ENCODE peak calls at places on chromosomes 11 and 22, in eight cellular contexts. R is C1 segment of cervical spinal cord; Q is stimulated activated naive B cell treated with anti-CD40 and anti-IgM and Interleukin-4, amounts not matched to agents 10 μg/mL and 1 μg/mL and 100 μg/mL, for 72 hours; A is GM03348; F is central memory CD8-positive, alpha-beta T cell; N is stimulated activated CD4-positive, alpha-beta T cell treated with anti-CD3 and anti-CD28 coated beads, Interleukin-1b, Interleukin-23, amount 100 ng/mL, for 1 hour; W is stimulated activated CD8-positive, alpha-beta memory T cell treated with anti-CD3 and anti-CD28 coated beads, Interleukin-4, amount 100 ng/mL, for 1 hour; E is cardiac muscle cell. H is an unnamed sample.

GRCh38 chr11:76658231-76658630 is 12.3 kb downstream of the LRRC32 start:
- DNase-seq in R (no peak), Q (no peak), A (no peak), F (no peak), N (no peak), W (no peak), E (no peak), H (no peak)

GRCh38 chr11:1090600-1091331 is 16.1 kb downstream of the MUC2 start:
- DNase-seq in R (no peak), Q (no peak), A (no peak), F (no peak), N (no peak), W (no peak), E (no peak), H (no peak)

GRCh38 chr11:76670475-76671235 is at the start of gene LRRC32:
- DNase-seq in R (no peak), Q (peak), A (peak), F (no peak), N (peak), W (no peak), E (peak), H (peak)

GRCh38 chr22:30344447-30345200 is 12.1 kb downstream of the SF3A1 start:
- DNase-seq in R (no peak), Q (no peak), A (no peak), F (no peak), N (no peak), W (no peak), E (no peak), H (no peak)

GRCh38 chr22:46934746-46935491 is 172.5 kb downstream of the TBC1D22A start:
- DNase-seq in R (no peak), Q (no peak), A (peak), F (no peak), N (no peak), W (no peak), E (peak), H (peak)

GRCh38 chr22:38142606-38143005 is 32.1 kb upstream of the BAIAP2L2 start:
- DNase-seq in R (no peak), Q (no peak), A (no peak), F (no peak), N (no peak), W (no peak), E (no peak), H (no peak)

GRCh38 chr22:26429458-26430238 is 588 bp downstream of the ASPHD2 start:
- DNase-seq in R (no peak), Q (no peak), A (peak), F (no peak), N (no peak), W (no peak), E (no peak), H (peak)

GRCh38 chr22:30947821-30948454 is 20.6 kb downstream of the MORC2 start:
- DNase-seq in R (no peak), Q (no peak), A (peak), F (no peak), N (no peak), W (no peak), E (peak), H (no peak)

GRCh38 chr11:65477271-65478029 is 21.4 kb upstream of the MALAT1 start:
- DNase-seq in R (peak), Q (peak), A (peak), F (peak), N (peak), W (peak), E (peak), H (peak)

GRCh38 chr11:20369816-20370215 is 6.3 kb downstream of the HTATIP2 start:
- DNase-seq in R (no peak), Q (no peak), A (no peak), F (no peak), N (no peak), W (no peak), E (no peak), H (no peak)

GRCh38 chr11:132715041-132715440 is 817.3 kb downstream of the OPCML start:
- DNase-seq in R (no peak), Q (no peak), A (peak), F (no peak), N (no peak), W (no peak), E (peak), H (no peak)

GRCh38 chr11:114061053-114062049 is 1.8 kb downstream of the ZBTB16 start:
- DNase-seq in R (no peak), Q (no peak), A (peak), F (no peak), N (no peak), W (no peak), E (peak), H (no peak)

GRCh38 chr22:49867303-49868250 is 13.9 kb downstream of the ZBED4 start:
- DNase-seq in R (no peak), Q (no peak), A (no peak), F (no peak), N (no peak), W (no peak), E (no peak), H (no peak)

GRCh38 chr11:62432695-62433094 is 13.9 kb downstream of the SCGB1A1 start:
- DNase-seq in R (no peak), Q (no peak), A (no peak), F (no peak), N (no peak), W (no peak), E (no peak), H (no peak)

GRCh38 chr11:19267567-19267966 is 26.8 kb upstream of the E2F8 start:
- DNase-seq in R (no peak), Q (no peak), A (no peak), F (no peak), N (no peak), W (no peak), E (no peak), H (no peak)

GRCh38 chr22:49295465-49295743 is 532.3 kb downstream of the BRD1 start:
- DNase-seq in R (no peak), Q (no peak), A (no peak), F (no peak), N (no peak), W (no peak), E (no peak), H (no peak)

GRCh38 chr11:64207247-64208085 is 945 bp downstream of the FERMT3 start:
- DNase-seq in R (no peak), Q (peak), A (peak), F (peak), N (no peak), W (peak), E (peak), H (peak)

GRCh38 chr11:12087075-12087775 is 23.2 kb upstream of the MICAL2 start:
- DNase-seq in R (no peak), Q (no peak), A (peak), F (no peak), N (no peak), W (peak), E (peak), H (no peak)

GRCh38 chr11:40037005-40037404 is 1422.4 kb downstream of the LRRC4C start:
- DNase-seq in R (no peak), Q (no peak), A (no peak), F (no peak), N (no peak), W (no peak), E (peak), H (no peak)

GRCh38 chr22:46674367-46674781 is 54.2 kb downstream of the GRAMD4 start:
- DNase-seq in R (no peak), Q (peak), A (no peak), F (peak), N (peak), W (peak), E (no peak), H (peak)

GRCh38 chr11:70859180-70859579 is 393.2 kb downstream of the SHANK2 start:
- DNase-seq in R (no peak), Q (no peak), A (no peak), F (no peak), N (no peak), W (no peak), E (no peak), H (no peak)

GRCh38 chr22:49721211-49721763 is 106.4 kb downstream of the BRD1 start:
- DNase-seq in R (no peak), Q (no peak), A (no peak), F (no peak), N (no peak), W (no peak), E (no peak), H (no peak)

GRCh38 chr11:19419021-19419750 is 178.4 kb upstream of the E2F8 start:
- DNase-seq in R (no peak), Q (no peak), A (peak), F (no peak), N (no peak), W (no peak), E (peak), H (no peak)

GRCh38 chr22:30408388-30409101 is 11.7 kb downstream of the SEC14L2 start:
- DNase-seq in R (no peak), Q (no peak), A (peak), F (no peak), N (no peak), W (no peak), E (no peak), H (no peak)

GRCh38 chr11:133904818-133905515 is 51.8 kb downstream of the IGSF9B start:
- DNase-seq in R (no peak), Q (no peak), A (no peak), F (no peak), N (no peak), W (no peak), E (no peak), H (no peak)

GRCh38 chr11:122033631-122034030 is 82.4 kb downstream of the BLID start:
- DNase-seq in R (no peak), Q (no peak), A (no peak), F (no peak), N (no peak), W (no peak), E (no peak), H (no peak)